ENCODE peak calls at places on chromosomes 7 and 10, in six cellular contexts. J is iris pigment epithelial cell; H is astrocyte of the spinal cord; K is activated CD4-positive, alpha-beta T cell treated with anti-CD3 and anti-CD28 coated beads, Interleukin-2, amount 50 U/mL, for 1 hour; X is M059J; S is psoas muscle. P is an unnamed sample.

GRCh38 chr7:99525713-99526440 is 21.4 kb downstream of the ZKSCAN5 start:
- DNase-seq in J (peak), H (no peak), K (no peak), X (no peak), S (no peak), P (no peak)

GRCh38 chr10:26567349-26567721 is 129.2 kb downstream of the APBB1IP start:
- DNase-seq in J (peak), H (no peak), K (no peak), X (no peak), S (no peak), P (no peak)

GRCh38 chr7:130189281-130189782 is 15.9 kb downstream of the TMEM209 start:
- DNase-seq in J (peak), H (peak), K (no peak), X (peak), S (no peak), P (no peak)

GRCh38 chr10:123878666-123879311 is 12.8 kb downstream of the CPXM2 start:
- DNase-seq in J (no peak), H (no peak), K (no peak), X (peak), S (no peak), P (no peak)

GRCh38 chr7:1943326-1943725 is 273.2 kb downstream of the ELFN1 start:
- DNase-seq in J (no peak), H (no peak), K (no peak), X (no peak), S (no peak), P (no peak)

GRCh38 chr10:118662228-118663035 is 67.0 kb upstream of the PRLHR start:
- DNase-seq in J (peak), H (no peak), K (no peak), X (peak), S (no peak), P (no peak)

GRCh38 chr7:46675456-46675855 is 754.4 kb upstream of the IGFBP3 start:
- DNase-seq in J (no peak), H (no peak), K (no peak), X (no peak), S (no peak), P (no peak)

GRCh38 chr10:80090120-80090519 is 11.7 kb downstream of the TMEM254 start:
- DNase-seq in J (no peak), H (no peak), K (no peak), X (no peak), S (no peak), P (no peak)

GRCh38 chr7:22607180-22607579 is 107.2 kb upstream of the STEAP1B start:
- DNase-seq in J (peak), H (peak), K (no peak), X (no peak), S (no peak), P (no peak)

GRCh38 chr10:119396008-119396708 is 146.4 kb downstream of the RGS10 start:
- DNase-seq in J (no peak), H (no peak), K (no peak), X (no peak), S (no peak), P (no peak)

GRCh38 chr7:85471312-85471711 is 284.5 kb upstream of the SEMA3D start:
- DNase-seq in J (peak), H (peak), K (no peak), X (no peak), S (no peak), P (no peak)

GRCh38 chr7:5452937-5453540 is 29.4 kb upstream of the TNRC18 start:
- DNase-seq in J (peak), H (peak), K (no peak), X (peak), S (no peak), P (no peak)

GRCh38 chr10:131219955-131220489 is 91.5 kb downstream of the TCERG1L start:
- DNase-seq in J (no peak), H (no peak), K (no peak), X (no peak), S (no peak), P (no peak)

GRCh38 chr10:91616124-91616523 is 16.7 kb downstream of the PPP1R3C start:
- DNase-seq in J (peak), H (peak), K (no peak), X (peak), S (no peak), P (no peak)

GRCh38 chr7:134298902-134299683 is 17.6 kb downstream of the SLC35B4 start:
- DNase-seq in J (peak), H (peak), K (no peak), X (no peak), S (no peak), P (no peak)

GRCh38 chr7:157606140-157606539 is 269.3 kb downstream of the DNAJB6 start:
- DNase-seq in J (no peak), H (no peak), K (no peak), X (no peak), S (no peak), P (no peak)

GRCh38 chr7:44348851-44349781 is 23.7 kb upstream of the CAMK2B start:
- DNase-seq in J (no peak), H (no peak), K (no peak), X (no peak), S (no peak), P (no peak)

GRCh38 chr10:85557077-85557476 is 809.5 kb downstream of the GRID1 start:
- DNase-seq in J (no peak), H (peak), K (no peak), X (no peak), S (no peak), P (no peak)

GRCh38 chr10:123270221-123270620 is 116.0 kb downstream of the BUB3 start:
- DNase-seq in J (peak), H (peak), K (no peak), X (peak), S (no peak), P (no peak)

GRCh38 chr10:132842397-132842796 is 56.5 kb upstream of the NKX6-2 start:
- DNase-seq in J (no peak), H (no peak), K (no peak), X (no peak), S (no peak), P (no peak)

GRCh38 chr10:63646491-63646890 is 125.3 kb downstream of the REEP3 start:
- DNase-seq in J (no peak), H (no peak), K (no peak), X (no peak), S (no peak), P (no peak)

GRCh38 chr7:5589819-5590595 is 166.4 kb upstream of the TNRC18 start:
- DNase-seq in J (no peak), H (no peak), K (no peak), X (no peak), S (no peak), P (no peak)

GRCh38 chr10:16519250-16519907 is 2.3 kb downstream of the C1QL3 start:
- DNase-seq in J (peak), H (no peak), K (no peak), X (no peak), S (no peak), P (no peak)

GRCh38 chr10:100186253-100186780 is 488 bp upstream of the ERLIN1 start:
- DNase-seq in J (peak), H (no peak), K (no peak), X (peak), S (peak), P (no peak)

GRCh38 chr10:61779950-61780659 is 117.4 kb downstream of the CABCOCO1 start:
- DNase-seq in J (peak), H (peak), K (peak), X (peak), S (peak), P (no peak)

GRCh38 chr7:8536431-8536830 is 103.0 kb downstream of the NXPH1 start:
- DNase-seq in J (no peak), H (no peak), K (no peak), X (no peak), S (no peak), P (no peak)

GRCh38 chr10:78301481-78301880 is 267.8 kb downstream of the RPS24 start:
- DNase-seq in J (no peak), H (no peak), K (no peak), X (no peak), S (no peak), P (no peak)

GRCh38 chr7:134121632-134122139 is 5.5 kb upstream of the LRGUK start:
- DNase-seq in J (no peak), H (no peak), K (no peak), X (no peak), S (no peak), P (no peak)

GRCh38 chr10:21355591-21356011 is 169.9 kb downstream of the SKIDA1 start:
- DNase-seq in J (peak), H (peak), K (no peak), X (peak), S (no peak), P (no peak)

GRCh38 chr7:140214075-140214684 is 37.4 kb upstream of the KDM7A start:
- DNase-seq in J (no peak), H (peak), K (no peak), X (peak), S (peak), P (no peak)

GRCh38 chr7:150876817-150877526 is 24.7 kb downstream of the AOC1 start:
- DNase-seq in J (peak), H (peak), K (peak), X (peak), S (no peak), P (peak)

GRCh38 chr7:115068220-115068619 is 146.3 kb downstream of the MDFIC start:
- DNase-seq in J (peak), H (peak), K (no peak), X (no peak), S (no peak), P (no peak)

P was measured in D721Med.